ENCODE peak calls at places on chromosome 20, in nine cellular contexts. G, P, X, I, H, A, C, L and S are unnamed samples.

GRCh38 chr20:32969356-32970114 is 34.7 kb downstream of the SUN5 start:
- DNase-seq in G (no peak), P (no peak), X (no peak), I (no peak), H (no peak), A (peak; percentile 47), C (no peak), L (no peak), S (no peak)

GRCh38 chr20:54160269-54161007 is 13.3 kb downstream of the CYP24A1 start:
- DNase-seq in G (no peak), P (no peak), X (no peak), I (no peak), H (no peak), A (no peak), C (no peak), L (no peak), S (no peak)

GRCh38 chr20:56689852-56690485 is 60.9 kb downstream of the TFAP2C start:
- DNase-seq in G (no peak), P (no peak), X (no peak), I (no peak), H (no peak), A (no peak), C (no peak), L (no peak), S (peak; percentile 49)

GRCh38 chr20:32333181-32333987 is 24.7 kb upstream of the ASXL1 start:
- DNase-seq in G (no peak), P (no peak), X (no peak), I (no peak), H (no peak), A (no peak), C (peak; percentile 21), L (no peak), S (no peak)

GRCh38 chr20:14832630-14833029 is 495.2 kb upstream of the FLRT3 start:
- DNase-seq in G (no peak), P (no peak), X (no peak), I (no peak), H (no peak), A (no peak), C (no peak), L (no peak), S (no peak)

GRCh38 chr20:23093613-23094012 is 7.5 kb upstream of the CD93 start:
- DNase-seq in G (no peak), P (peak; percentile 3), X (no peak), I (no peak), H (no peak), A (peak; percentile 28), C (no peak), L (no peak), S (no peak)

GRCh38 chr20:58908216-58908615 is 55.7 kb downstream of the GNAS start:
- DNase-seq in G (no peak), P (no peak), X (no peak), I (no peak), H (no peak), A (no peak), C (peak; percentile 61), L (no peak), S (no peak)

GRCh38 chr20:19918965-19919329 is 98.2 kb upstream of the NAA20 start:
- DNase-seq in G (no peak), P (no peak), X (no peak), I (no peak), H (no peak), A (no peak), C (no peak), L (no peak), S (no peak)

GRCh38 chr20:25058797-25059486 is 1.0 kb upstream of the ACSS1 start:
- DNase-seq in G (no peak), P (peak; percentile 65), X (peak; percentile 42), I (peak; percentile 46), H (peak; percentile 30), A (peak; percentile 81), C (peak; percentile 20), L (no peak), S (no peak)

GRCh38 chr20:25058051-25058796 is at the start of gene ACSS1:
- DNase-seq in G (peak; percentile 76), P (peak; percentile 72), X (peak; percentile 71), I (peak; percentile 72), H (peak; percentile 66), A (peak; percentile 88), C (peak; percentile 31), L (peak; percentile 68), S (no peak)

GRCh38 chr20:25056601-25057233 is 1.2 kb downstream of the ACSS1 start:
- DNase-seq in G (no peak), P (peak; percentile 32), X (no peak), I (no peak), H (no peak), A (peak; percentile 71), C (no peak), L (peak; percentile 54), S (no peak)

GRCh38 chr20:25055711-25056492 is 2.0 kb downstream of the ACSS1 start:
- DNase-seq in G (peak; percentile 60), P (peak; percentile 13), X (no peak), I (no peak), H (peak; percentile 47), A (peak; percentile 63), C (peak; percentile 9), L (no peak), S (no peak)

DNA sequence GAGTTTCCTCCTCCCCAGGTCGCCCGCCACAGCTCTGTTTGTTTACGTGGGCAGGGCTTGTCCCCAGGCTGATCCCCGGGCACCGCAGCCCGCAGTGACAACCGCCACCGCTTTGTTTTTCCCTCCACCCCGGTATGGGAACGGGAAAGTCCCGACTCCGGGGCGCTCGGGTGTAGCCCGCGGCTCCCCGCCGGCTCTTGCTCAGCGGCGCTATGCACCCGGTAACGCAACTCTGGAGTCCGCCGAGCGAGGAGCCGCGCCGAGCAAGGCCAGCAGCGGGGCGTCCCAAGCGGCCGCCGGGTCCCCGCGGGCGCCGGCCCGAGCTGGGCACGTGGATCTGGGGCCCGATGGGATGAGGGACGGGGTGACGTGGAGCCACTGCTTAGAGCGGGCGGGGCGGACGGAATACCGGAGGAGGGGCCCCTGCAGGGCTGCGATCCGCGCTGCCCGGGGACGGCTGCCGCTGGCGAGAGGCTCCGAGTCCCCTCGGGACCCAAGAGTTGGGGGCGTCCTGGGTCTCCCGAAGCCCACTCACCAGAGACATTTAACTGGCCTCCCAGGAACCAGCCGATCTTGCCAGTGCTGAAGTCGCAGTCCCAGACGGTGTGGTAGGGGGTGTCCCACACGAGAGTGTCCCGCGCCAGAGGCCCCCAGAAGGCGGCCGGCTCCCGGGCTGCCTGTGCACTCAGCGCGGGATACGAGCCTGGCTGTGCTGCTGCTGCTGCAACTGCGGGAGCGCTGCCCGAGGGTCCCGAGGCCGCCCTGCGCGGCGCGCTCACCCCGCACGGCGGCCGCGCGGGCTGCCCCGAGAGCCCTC is 497 bp downstream of the ACSS1 start:
- DNase-seq in G (peak; percentile 69), P (peak; percentile 65), X (peak; percentile 69), I (peak; percentile 79), H (peak; percentile 80), A (peak; percentile 90), C (peak; percentile 51), L (peak; percentile 85), S (no peak)
- TF ChIP-seq POLR2A in G (peak; percentile 34), P (peak; percentile 22), X (peak; percentile 35), I (no peak), H (peak; percentile 46), A (peak; percentile 47), C (no peak), L (peak; percentile 39), S (no peak)

GRCh38 chr20:62792182-62792939 is 3.9 kb upstream of the MRGBP start:
- DNase-seq in G (no peak), P (no peak), X (no peak), I (no peak), H (no peak), A (no peak), C (no peak), L (no peak), S (peak; percentile 72)

GRCh38 chr20:62795023-62795761 is 1.1 kb upstream of the MRGBP start:
- DNase-seq in G (peak; percentile 80), P (no peak), X (no peak), I (peak; percentile 89), H (no peak), A (no peak), C (peak; percentile 66), L (peak; percentile 75), S (peak; percentile 69)

GRCh38 chr20:62793757-62794006 is 2.6 kb upstream of the MRGBP start:
- DNase-seq in G (no peak), P (no peak), X (no peak), I (peak; percentile 42), H (no peak), A (no peak), C (no peak), L (no peak), S (no peak)

GRCh38 chr20:62792940-62793756 is 3.1 kb upstream of the MRGBP start:
- DNase-seq in G (peak; percentile 49), P (no peak), X (no peak), I (no peak), H (no peak), A (no peak), C (no peak), L (no peak), S (no peak)

DNA sequence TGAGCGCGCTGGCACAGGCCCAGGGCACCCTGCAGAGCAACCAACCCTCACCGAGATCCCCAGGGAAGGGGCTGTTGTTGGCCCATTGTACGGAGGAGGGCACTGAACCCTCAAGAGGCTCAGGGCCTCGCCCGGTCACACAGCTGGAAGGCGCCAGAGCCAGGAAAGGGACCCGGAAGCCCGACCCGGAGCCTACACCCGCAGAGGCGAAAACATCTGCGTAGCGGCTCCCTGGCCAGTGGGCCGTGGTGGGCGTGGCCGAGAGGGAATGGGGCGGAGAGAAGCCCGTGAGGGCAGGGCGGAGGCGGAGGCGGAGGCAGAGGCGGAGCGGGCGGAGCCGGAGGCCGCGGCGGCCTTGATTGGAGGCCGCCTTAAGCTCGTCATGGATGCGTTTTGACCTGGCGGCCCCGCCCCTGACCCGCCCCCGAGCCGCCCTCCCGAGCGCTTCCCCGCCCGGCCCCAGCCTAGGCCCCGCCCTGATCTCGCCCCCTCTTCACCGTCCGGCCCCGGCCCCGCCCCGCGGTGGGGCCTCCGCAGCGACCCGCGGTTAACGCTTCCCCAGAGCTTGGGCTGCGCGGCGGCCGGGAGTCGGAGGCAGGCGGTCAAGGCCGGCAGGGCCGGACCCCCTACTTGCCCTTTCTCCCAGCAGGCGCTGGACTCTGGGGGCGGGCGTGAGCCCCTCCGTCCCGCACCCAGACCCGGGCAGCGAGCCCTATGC is 2.1 kb upstream of the MRGBP start:
- DNase-seq in G (peak; percentile 98), P (peak; percentile 96), X (peak; percentile 93), I (peak; percentile 99), H (peak; percentile 96), A (peak; percentile 98), C (peak; percentile 96), L (peak; percentile 98), S (peak; percentile 96)
- TF ChIP-seq POLR2A in G (peak; percentile 94), P (peak; percentile 86), X (peak; percentile 90), I (peak; percentile 95), H (peak; percentile 43), A (peak; percentile 90), C (peak; percentile 89), L (peak; percentile 89), S (peak; percentile 77)

GRCh38 chr20:35171753-35172433 is at the start of gene PROCR:
- DNase-seq in G (peak; percentile 86), P (peak; percentile 94), X (peak; percentile 86), I (peak; percentile 76), H (peak; percentile 77), A (peak; percentile 95), C (peak; percentile 98), L (peak; percentile 75), S (peak; percentile 95)
- TF ChIP-seq POLR2A in G (no peak), P (no peak), X (no peak), I (no peak), H (no peak), A (no peak), C (peak; percentile 98), L (no peak), S (peak; percentile 27)

GRCh38 chr20:50111120-50111828 is 1.7 kb downstream of the UBE2V1 start:
- DNase-seq in G (no peak), P (no peak), X (no peak), I (no peak), H (no peak), A (no peak), C (no peak), L (no peak), S (peak; percentile 59)

GRCh38 chr20:50115041-50115512 is 2.1 kb upstream of the UBE2V1 start:
- DNase-seq in G (no peak), P (no peak), X (no peak), I (no peak), H (no peak), A (no peak), C (no peak), L (no peak), S (no peak)

GRCh38 chr20:50111829-50112495 is 988 bp downstream of the UBE2V1 start:
- DNase-seq in G (no peak), P (no peak), X (no peak), I (no peak), H (no peak), A (no peak), C (no peak), L (no peak), S (no peak)

GRCh38 chr20:50113420-50114224 is 672 bp upstream of the UBE2V1 start:
- DNase-seq in G (no peak), P (no peak), X (no peak), I (no peak), H (no peak), A (no peak), C (no peak), L (no peak), S (no peak)

GRCh38 chr20:50112512-50113419 is at the start of gene UBE2V1:
- DNase-seq in G (peak; percentile 93), P (peak; percentile 90), X (peak; percentile 89), I (peak; percentile 96), H (peak; percentile 93), A (peak; percentile 96), C (peak; percentile 94), L (peak; percentile 94), S (peak; percentile 76)
- TF ChIP-seq POLR2A in G (peak; percentile 79), P (peak; percentile 81), X (peak; percentile 79), I (peak; percentile 89), H (peak; percentile 59), A (peak; percentile 81), C (peak; percentile 37), L (peak; percentile 74), S (peak; percentile 74)